ENCODE peak calls at places on chromosomes 13 and 19, in four cellular contexts. B is HEK293T, P is HepG2, L is K562. X is an unnamed sample.

GRCh38 chr13:27730191-27730590 is 62.1 kb upstream of the GSX1 start:
- DNase-seq in B (no peak), P (no peak), L (no peak), X (no peak)

GRCh38 chr19:6536138-6536671 is 5.4 kb downstream of the TNFSF9 start:
- DNase-seq in B (peak; percentile 79), P (peak; percentile 71), L (peak; percentile 93), X (peak; percentile 99)

GRCh38 chr19:52941941-52942370 is 18.7 kb upstream of the ZNF888 start:
- DNase-seq in B (peak; percentile 7), P (no peak), L (peak; percentile 23), X (no peak)

GRCh38 chr19:48698046-48698445 is 2.3 kb downstream of the FUT2 start:
- DNase-seq in B (no peak), P (no peak), L (peak; percentile 55), X (no peak)

GRCh38 chr13:77619655-77620054 is 77.8 kb upstream of the SLAIN1 start:
- DNase-seq in B (no peak), P (no peak), L (no peak), X (no peak)

GRCh38 chr19:30307191-30307974 is 64.8 kb upstream of the ZNF536 start:
- DNase-seq in B (no peak), P (no peak), L (no peak), X (no peak)

GRCh38 chr13:20191902-20192469 is 752 bp downstream of the GJB2 start:
- DNase-seq in B (peak; percentile 10), P (no peak), L (no peak), X (no peak)

GRCh38 chr19:5451494-5451893 is 3.7 kb upstream of the ZNRF4 start:
- DNase-seq in B (no peak), P (no peak), L (no peak), X (no peak)

GRCh38 chr13:88196106-88196505 is 524.9 kb downstream of the SLITRK5 start:
- DNase-seq in B (no peak), P (no peak), L (no peak), X (no peak)

GRCh38 chr19:30149300-30149699 is 207.3 kb downstream of the URI1 start:
- DNase-seq in B (no peak), P (no peak), L (no peak), X (no peak)

GRCh38 chr13:64272681-64273080 is 2857.0 kb upstream of the PCDH20 start:
- DNase-seq in B (no peak), P (no peak), L (no peak), X (no peak)

GRCh38 chr13:62626771-62627170 is 1211.1 kb upstream of the PCDH20 start:
- DNase-seq in B (peak; percentile 50), P (peak; percentile 0), L (no peak), X (no peak)

GRCh38 chr19:30228726-30229523 is 143.3 kb upstream of the ZNF536 start:
- DNase-seq in B (no peak), P (no peak), L (no peak), X (no peak)

GRCh38 chr13:37870895-37871550 is 1.5 kb upstream of the TRPC4 start:
- DNase-seq in B (no peak), P (no peak), L (no peak), X (no peak)
- TF ChIP-seq TARDBP in B (no peak), P (no peak), L (no peak), X (no peak)

GRCh38 chr19:33290956-33291622 is 11.2 kb downstream of the CEBPA start:
- DNase-seq in B (no peak), P (no peak), L (no peak), X (no peak)
- TF ChIP-seq TARDBP in B (no peak), P (no peak), L (no peak), X (no peak)

GRCh38 chr19:34523408-34523807 is 41.9 kb downstream of the WTIP start:
- DNase-seq in B (no peak), P (no peak), L (no peak), X (no peak)
- TF ChIP-seq TARDBP in B (no peak), P (no peak), L (no peak), X (no peak)

GRCh38 chr19:18281082-18282020 is at the start of gene JUND:
- DNase-seq in B (peak; percentile 98), P (peak; percentile 92), L (peak; percentile 87), X (peak; percentile 88)

GRCh38 chr19:18279266-18279515 is 2.2 kb downstream of the JUND start:
- DNase-seq in B (no peak), P (no peak), L (no peak), X (no peak)

GRCh38 chr19:18280247-18281081 is 958 bp downstream of the JUND start:
- DNase-seq in B (peak; percentile 39), P (peak; percentile 52), L (peak; percentile 88), X (no peak)

GRCh38 chr19:18279516-18280246 is 1.7 kb downstream of the JUND start:
- DNase-seq in B (peak; percentile 91), P (peak; percentile 93), L (peak; percentile 85), X (peak; percentile 78)

GRCh38 chr19:18278521-18279265 is 2.7 kb downstream of the JUND start:
- DNase-seq in B (no peak), P (no peak), L (no peak), X (no peak)
- TF ChIP-seq TARDBP in B (no peak), P (peak; percentile 40), L (no peak), X (no peak)

DNA sequence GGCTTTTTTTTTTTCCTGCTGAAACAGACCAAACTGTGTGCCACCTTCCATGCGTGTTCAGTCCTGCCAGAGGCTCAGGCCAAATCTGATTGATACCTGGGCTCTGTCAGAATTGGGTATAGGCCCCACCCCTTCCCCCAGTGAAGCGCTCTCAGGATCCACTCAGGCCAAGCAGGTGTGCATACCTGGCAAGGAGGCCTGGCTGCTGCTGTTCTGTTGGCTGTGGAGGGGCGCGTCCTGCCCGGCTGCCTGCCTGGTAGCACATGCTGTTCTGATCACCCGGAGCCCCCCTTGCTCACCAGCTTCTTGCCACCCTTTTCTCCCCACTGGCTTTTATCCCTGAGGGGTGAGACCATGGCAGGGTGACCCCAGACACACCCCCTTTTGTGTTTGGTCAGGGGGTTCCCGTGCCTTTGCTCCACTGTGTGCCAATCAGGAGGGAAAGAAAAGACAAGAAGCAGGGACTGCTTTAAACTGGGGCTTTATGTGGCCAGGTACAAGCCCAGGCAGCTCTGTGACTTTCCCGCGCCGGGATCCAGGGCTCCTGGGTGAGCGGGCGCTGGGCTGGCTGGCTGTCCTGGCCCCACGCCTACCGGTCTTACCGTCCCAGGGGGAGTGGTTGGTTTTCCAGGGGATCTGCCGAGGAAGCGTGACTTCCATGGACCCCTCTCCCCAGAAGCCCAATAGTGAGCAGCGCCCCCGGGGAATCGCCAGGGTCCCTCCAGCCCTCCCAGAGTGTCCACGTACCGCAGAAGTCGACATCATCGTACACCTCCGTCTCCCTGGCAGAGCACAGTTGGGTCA is 12.6 kb downstream of the PRAM1 start:
- DNase-seq in B (no peak), P (no peak), L (no peak), X (no peak)
- TF ChIP-seq TARDBP in B (no peak), P (no peak), L (no peak), X (no peak)

GRCh38 chr13:65597839-65598818 is 1632.0 kb downstream of the PCDH9 start:
- DNase-seq in B (no peak), P (no peak), L (no peak), X (no peak)

GRCh38 chr13:65595881-65596280 is 1634.3 kb downstream of the PCDH9 start:
- DNase-seq in B (no peak), P (no peak), L (no peak), X (no peak)

GRCh38 chr13:65605386-65605785 is 1624.8 kb downstream of the PCDH9 start:
- DNase-seq in B (no peak), P (no peak), L (no peak), X (no peak)

GRCh38 chr13:65603160-65603559 is 1627.0 kb downstream of the PCDH9 start:
- DNase-seq in B (no peak), P (no peak), L (no peak), X (no peak)

DNA sequence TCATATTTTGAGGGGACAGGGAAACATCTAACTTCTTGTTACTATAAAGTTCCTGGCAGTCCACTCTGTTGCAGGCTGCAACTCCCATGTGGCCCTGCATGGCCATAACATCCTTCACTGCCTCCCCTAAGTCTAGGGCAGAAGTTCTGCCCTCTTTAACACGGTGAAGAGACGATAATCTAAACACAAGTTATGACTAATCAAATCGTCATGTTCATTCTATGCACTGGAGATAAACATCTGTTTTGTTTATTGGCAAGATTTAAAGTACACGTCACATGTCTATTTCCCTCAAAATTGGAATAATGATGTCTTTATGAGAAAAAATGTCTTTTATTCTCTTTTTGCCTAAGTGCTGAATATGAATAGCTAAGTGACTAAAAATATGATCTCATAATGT is 1629.4 kb downstream of the PCDH9 start:
- DNase-seq in B (no peak), P (no peak), L (no peak), X (no peak)
- TF ChIP-seq TARDBP in B (no peak), P (no peak), L (no peak), X (no peak)

GRCh38 chr13:97295279-97296182 is 73.4 kb downstream of the MBNL2 start:
- DNase-seq in B (no peak), P (no peak), L (peak; percentile 10), X (no peak)
- TF ChIP-seq TARDBP in B (no peak), P (no peak), L (no peak), X (no peak)

DNA sequence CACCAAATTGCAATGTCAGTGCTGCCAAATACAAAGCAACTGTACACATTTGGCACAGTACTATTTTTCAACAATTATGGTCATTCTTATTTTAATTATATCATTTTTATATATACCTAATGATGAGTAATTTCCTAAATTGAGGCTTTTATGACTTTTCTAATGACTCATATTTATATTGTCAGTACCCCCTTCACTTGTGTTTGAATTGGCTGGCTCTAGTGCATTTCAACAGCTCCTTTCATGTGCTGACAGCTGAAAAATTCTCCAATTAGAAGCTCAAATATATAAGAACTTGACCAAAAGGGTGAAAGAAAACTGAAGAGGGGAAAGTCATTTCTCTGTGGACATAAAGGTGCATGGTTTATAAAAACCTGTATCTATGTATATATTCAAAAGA is 263.3 kb downstream of the SLITRK1 start:
- DNase-seq in B (no peak), P (no peak), L (no peak), X (no peak)
- TF ChIP-seq TARDBP in B (no peak), P (no peak), L (no peak), X (no peak)

GRCh38 chr19:51031220-51031879 is 3.5 kb downstream of the KLK12 start:
- DNase-seq in B (no peak), P (no peak), L (no peak), X (no peak)
- TF ChIP-seq TARDBP in B (no peak), P (no peak), L (no peak), X (no peak)

X was measured in GM12878.